ENCODE peak calls at places on chromosomes 3 and 15, in five cellular contexts. T, N, L, F and C are unnamed samples.

GRCh38 chr3:48301814-48302194 is 31.7 kb downstream of the SPINK8 start:
- DNase-seq in T (no peak), N (no peak), L (no peak), F (no peak), C (peak)

GRCh38 chr3:62527484-62527883 is 154.1 kb upstream of the FEZF2 start:
- DNase-seq in F (no peak), L (no peak), T (no peak), N (no peak), C (no peak)

GRCh38 chr3:74426571-74426970 is 187.9 kb downstream of the CNTN3 start:
- DNase-seq in L (no peak), F (no peak), T (no peak), N (no peak), C (no peak)

GRCh38 chr15:79702621-79703020 is 194.2 kb downstream of the MTHFS start:
- DNase-seq in F (no peak), L (no peak), T (no peak), N (no peak), C (no peak)

GRCh38 chr3:183587337-183587736 is 31.8 kb upstream of the KLHL6 start:
- DNase-seq in L (no peak), F (no peak), N (no peak), T (no peak), C (no peak)

GRCh38 chr15:24848050-24848449 is 106.7 kb upstream of the SNRPN start:
- DNase-seq in F (no peak), T (no peak), N (no peak), L (no peak), C (peak)

GRCh38 chr3:179071161-179071568 is 444 bp downstream of the ZMAT3 start:
- DNase-seq in T (no peak), F (no peak), N (no peak), L (no peak), C (peak)

GRCh38 chr15:79657722-79658121 is 225.6 kb downstream of the MINAR1 start:
- DNase-seq in T (no peak), N (no peak), F (no peak), L (no peak), C (no peak)

DNA sequence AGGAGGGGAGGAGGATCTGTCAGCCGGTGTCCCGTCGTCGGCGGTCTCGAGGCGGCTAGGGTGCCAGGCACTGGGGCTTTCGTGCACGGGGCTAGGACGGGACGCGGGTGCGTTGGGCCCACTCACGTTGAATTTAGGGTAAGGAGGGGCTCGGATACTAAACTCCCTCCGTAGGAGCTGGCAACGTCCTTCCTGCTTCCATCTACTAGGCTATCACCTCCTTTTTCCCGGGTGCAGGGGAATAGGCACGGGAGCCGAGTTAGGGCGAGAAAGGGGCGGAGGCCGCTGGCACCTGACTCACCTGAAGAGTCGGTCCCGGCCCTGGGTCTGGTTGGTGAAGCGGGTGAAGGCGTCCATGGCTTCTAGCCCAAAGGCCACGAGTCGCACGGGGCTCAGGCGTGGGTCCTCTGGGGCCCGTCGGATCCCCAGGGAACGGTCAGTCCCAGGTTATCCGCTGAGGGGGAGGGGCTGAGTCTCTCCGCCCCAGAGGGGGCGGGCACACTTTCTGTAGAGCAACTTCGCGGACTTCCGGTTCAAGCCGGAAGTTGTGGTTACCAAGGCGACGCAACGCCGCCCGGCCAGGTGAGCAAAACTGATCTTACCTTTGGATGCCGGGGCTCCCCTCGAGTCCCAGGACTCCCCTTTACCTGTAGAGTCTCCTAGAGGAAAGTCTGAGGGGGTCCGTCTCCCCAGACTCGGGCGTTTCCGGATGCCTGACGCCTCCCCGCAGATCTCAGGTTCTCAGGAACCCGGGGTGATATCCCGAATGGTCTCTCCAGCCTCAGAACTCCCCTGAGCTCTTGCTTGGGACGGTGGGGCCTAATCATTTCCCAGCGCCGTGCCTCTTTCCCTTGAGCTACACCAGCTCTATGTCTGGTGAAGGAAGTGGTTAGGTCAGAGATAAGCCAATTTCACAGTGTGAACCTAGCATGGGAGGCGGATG is at the start of the genes PEX11A and WDR93:
- DNase-seq in L (peak), F (no peak), N (peak), T (peak), C (peak)
- TF ChIP-seq POLR2A in L (peak), F (no peak), N (peak), T (no peak), C (no peak)

DNA sequence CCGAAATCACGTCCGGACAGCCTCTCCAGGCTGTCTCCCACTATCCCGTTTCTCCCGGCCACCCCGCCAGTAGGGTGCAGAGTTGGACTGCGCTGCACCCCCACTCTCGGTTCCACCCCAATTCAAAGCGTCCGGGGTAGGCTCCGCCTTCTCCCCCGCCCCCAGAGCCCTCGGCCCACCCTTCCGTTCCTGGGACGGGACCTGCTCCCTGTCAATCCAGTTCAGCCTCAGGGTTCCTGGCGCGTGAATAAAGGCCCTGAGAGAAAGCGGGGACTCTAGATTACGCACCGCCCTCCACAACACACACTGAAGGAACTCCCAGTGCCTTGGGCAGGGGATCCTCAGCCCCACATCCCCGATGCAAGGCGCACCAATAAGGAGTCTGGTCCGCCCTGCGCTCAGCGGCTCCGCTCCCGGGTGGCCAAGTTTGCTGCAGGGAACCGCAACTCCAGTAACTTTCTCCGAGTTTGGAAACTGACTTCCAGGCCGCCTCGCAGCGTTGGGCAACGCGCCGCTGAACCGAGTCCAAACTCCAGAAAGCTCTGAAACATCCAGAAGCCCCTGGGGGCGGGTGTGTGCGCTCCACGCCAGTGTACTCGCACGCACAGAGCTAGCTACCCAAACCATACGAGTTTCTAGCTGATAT is 1.9 kb downstream of the ADAMTS9 start:
- DNase-seq in N (peak), L (peak), T (no peak), F (peak), C (no peak)
- TF ChIP-seq POLR2A in N (peak), L (peak), T (no peak), F (peak), C (no peak)

GRCh38 chr3:187741403-187742350 is 3.6 kb downstream of the BCL6 start:
- DNase-seq in N (peak), L (peak), F (peak), T (no peak), C (no peak)
- TF ChIP-seq POLR2A in N (peak), L (no peak), F (no peak), T (no peak), C (no peak)

GRCh38 chr3:12796171-12797123 is at the start of gene CAND2:
- DNase-seq in F (peak), L (peak), N (no peak), T (no peak), C (peak)
- TF ChIP-seq POLR2A in F (peak), L (peak), N (no peak), T (no peak), C (no peak)